ENCODE peak calls at places on chromosomes 6 and 20, in five cellular contexts. X, M, K, W and A are unnamed samples. For H3K27me3 and H3K4me1, the result is how much of the 10 kb centered on the place peaks cover.

GRCh38 chr6:44250067-44250717 is 3.3 kb downstream of the HSP90AB1 start:
- DNase-seq in X (no peak), M (no peak), K (no peak), W (no peak), A (no peak)

GRCh38 chr20:39253051-39253682 is 291.0 kb downstream of the DHX35 start:
- DNase-seq in X (no peak), M (no peak), K (no peak), W (no peak), A (no peak)

GRCh38 chr6:7568021-7568420 is 22.0 kb upstream of the SNRNP48 start:
- DNase-seq in X (no peak), M (no peak), K (no peak), W (no peak), A (no peak)

GRCh38 chr6:87333591-87334181 is 4.6 kb upstream of the GJB7 start:
- DNase-seq in X (no peak), M (no peak), K (no peak), W (peak), A (no peak)

GRCh38 chr20:38835792-38836191 is 30.3 kb downstream of the PPP1R16B start:
- DNase-seq in X (no peak), M (no peak), K (no peak), W (no peak), A (no peak)

GRCh38 chr6:29723666-29724588 is 693 bp downstream of the HLA-F start:
- DNase-seq in X (peak), M (peak), K (peak), W (no peak), A (peak)

GRCh38 chr6:46044876-46045617 is 29.4 kb upstream of the CLIC5 start:
- DNase-seq in X (no peak), M (peak), K (peak), W (peak), A (peak)

GRCh38 chr20:1822564-1823420 is 72.4 kb upstream of the SIRPA start:
- DNase-seq in X (no peak), M (no peak), K (no peak), W (no peak), A (no peak)

GRCh38 chr6:160386869-160387518 is 38.8 kb downstream of the SLC22A3 start:
- DNase-seq in X (peak), M (no peak), K (peak), W (peak), A (no peak)
- H3K27me3 ChIP-seq in X (under half), M (under half), K (under half), W (under half), A (under half)

GRCh38 chr20:49627329-49627761 is 59.4 kb upstream of the PTGIS start:
- DNase-seq in X (peak), M (peak), K (peak), W (no peak), A (no peak)
- H3K4me1 ChIP-seq in X (under half), M (under half), K (under half), W (under half), A (under half)

GRCh38 chr20:61762886-61763739 is 302.6 kb downstream of the TAF4 start:
- DNase-seq in X (no peak), M (no peak), K (peak), W (no peak), A (no peak)
- H3K27me3 ChIP-seq in X (under half), M (under half), K (half or more), W (under half), A (under half)

DNA sequence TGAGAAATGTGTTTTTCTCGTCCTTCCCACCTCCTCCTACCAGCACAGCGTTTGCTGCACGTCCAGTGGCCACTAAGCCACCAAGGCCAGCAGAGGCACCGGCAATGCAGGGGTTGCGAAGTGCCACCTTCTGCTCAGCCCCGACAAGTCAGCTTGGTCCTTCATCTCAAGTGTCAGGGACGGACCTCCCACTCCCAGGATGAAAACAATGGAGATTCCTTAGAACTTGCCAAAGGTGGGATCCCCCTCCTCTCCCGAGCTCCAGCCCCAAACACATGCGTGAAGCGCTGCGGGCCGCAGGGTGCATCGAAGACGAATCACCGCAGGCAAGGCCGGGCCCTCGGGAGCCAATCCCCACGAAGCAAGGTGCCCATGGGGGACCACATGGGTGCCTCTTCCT is 60.8 kb downstream of the WDR27 start:
- DNase-seq in X (peak), M (no peak), K (no peak), W (no peak), A (no peak)
- H3K4me1 ChIP-seq in X (under half), M (under half), K (under half), W (under half), A (under half)

DNA sequence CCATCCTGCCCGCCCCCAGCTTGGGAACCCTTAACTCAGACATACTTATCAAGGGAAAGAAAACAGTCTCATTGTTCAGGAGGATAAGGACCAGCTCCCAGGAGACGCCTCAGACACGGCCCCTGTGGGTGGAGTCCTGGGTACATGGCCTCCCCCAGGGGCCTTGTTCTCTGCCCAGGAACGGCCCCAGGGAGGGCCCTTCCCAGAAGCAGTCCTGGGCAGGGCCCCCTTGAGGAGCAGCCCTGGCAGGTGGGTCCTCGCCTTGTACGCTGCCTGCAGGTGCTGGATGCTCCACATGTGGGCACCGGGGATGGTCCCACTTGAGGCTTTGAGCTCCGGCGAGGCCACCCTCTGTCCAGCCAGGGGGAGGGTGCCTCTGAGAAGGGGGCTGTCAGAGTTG is 4.5 kb upstream of the GATA5 start:
- DNase-seq in X (no peak), M (no peak), K (no peak), W (no peak), A (no peak)
- H3K27me3 ChIP-seq in X (half or more), M (half or more), K (half or more), W (under half), A (under half)

DNA sequence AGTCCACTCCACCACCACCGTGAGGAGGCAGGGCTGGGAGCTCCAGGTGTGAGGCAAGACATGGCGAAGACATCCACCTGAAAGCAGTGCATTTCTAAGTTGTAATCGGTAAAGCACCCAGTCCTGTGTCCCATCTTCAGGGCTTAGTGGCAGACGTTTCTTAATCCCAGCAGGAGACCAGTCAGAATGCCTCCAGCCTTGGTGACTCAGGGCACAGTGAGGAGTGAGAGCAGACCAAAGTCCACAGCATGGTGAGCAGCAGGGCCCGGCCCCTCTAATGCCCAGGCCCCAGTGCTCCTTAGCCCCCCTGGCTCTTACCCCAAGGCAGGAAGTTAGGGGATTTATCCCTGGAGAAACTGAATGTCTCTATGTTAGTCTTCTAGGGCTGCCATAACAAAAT is 183.9 kb downstream of the SYNDIG1 start:
- DNase-seq in X (no peak), M (no peak), K (peak), W (no peak), A (no peak)
- H3K4me1 ChIP-seq in X (under half), M (under half), K (under half), W (under half), A (under half)

GRCh38 chr6:34142046-34142445 is 3.8 kb downstream of the GRM4 start:
- DNase-seq in X (no peak), M (no peak), K (no peak), W (no peak), A (no peak)
- H3K27me3 ChIP-seq in X (half or more), M (half or more), K (half or more), W (half or more), A (under half)

GRCh38 chr20:37600486-37600885 is 72.8 kb upstream of the BLCAP start:
- DNase-seq in X (no peak), M (no peak), K (no peak), W (no peak), A (no peak)

GRCh38 chr20:37598611-37599342 is 71.1 kb upstream of the BLCAP start:
- DNase-seq in X (no peak), M (no peak), K (no peak), W (no peak), A (no peak)

GRCh38 chr20:37598101-37598530 is 70.4 kb upstream of the BLCAP start:
- DNase-seq in X (no peak), M (no peak), K (no peak), W (no peak), A (no peak)

GRCh38 chr20:37596890-37597539 is 69.3 kb upstream of the BLCAP start:
- DNase-seq in X (no peak), M (no peak), K (no peak), W (no peak), A (no peak)

DNA sequence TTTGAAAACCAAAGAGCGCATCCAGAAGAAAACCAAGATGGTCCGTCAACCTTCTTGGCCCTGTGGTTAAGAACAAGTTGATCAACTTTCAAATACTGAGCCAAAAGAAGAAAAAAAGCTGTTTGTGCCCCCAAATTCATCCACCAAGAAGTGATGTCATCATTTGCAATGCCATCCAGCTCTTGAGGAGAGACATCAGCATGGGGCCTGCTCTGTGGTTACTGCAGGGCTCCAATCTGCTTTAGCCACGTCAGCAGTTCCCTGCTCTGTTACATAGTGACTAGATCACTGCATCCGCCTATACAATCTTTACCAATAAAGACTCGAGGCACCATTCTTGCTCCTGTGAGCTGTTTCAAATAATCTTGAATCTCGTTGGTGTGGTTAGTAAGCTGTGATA is 75.0 kb upstream of the BLCAP start:
- DNase-seq in X (no peak), M (no peak), K (no peak), W (no peak), A (no peak)
- H3K4me1 ChIP-seq in X (under half), M (under half), K (under half), W (under half), A (under half)